ENCODE peak calls at places on chromosomes 11 and 22, in six cellular contexts. One of them, this sample, is unnamed.

GRCh38 chr11:44628730-44629361 is 63.4 kb downstream of the CD82 start:
- DNase-seq in AG04449: no peak
- DNase-seq in cardiac fibroblast: no peak
- DNase-seq in GM23338: no peak
- DNase-seq in SK-N-SH: no peak
- DNase-seq in A673: no peak
- DNase-seq in this sample: no peak

GRCh38 chr11:2898366-2899079 is 12.9 kb upstream of the CDKN1C start:
- DNase-seq in SK-N-SH: no peak
- DNase-seq in GM23338: no peak
- DNase-seq in cardiac fibroblast: peak; percentile 94
- DNase-seq in AG04449: peak; percentile 58
- DNase-seq in A673: peak; percentile 89
- DNase-seq in this sample: peak; percentile 95

GRCh38 chr22:43136255-43136654 is 6.9 kb downstream of the MCAT start:
- DNase-seq in AG04449: no peak
- DNase-seq in A673: peak; percentile 62
- DNase-seq in cardiac fibroblast: peak; percentile 62
- DNase-seq in GM23338: peak; percentile 74
- DNase-seq in SK-N-SH: peak; percentile 80
- DNase-seq in this sample: peak; percentile 59

GRCh38 chr11:72224587-72225410 is at the start of gene INPPL1:
- DNase-seq in AG04449: no peak
- DNase-seq in GM23338: peak; percentile 76
- DNase-seq in SK-N-SH: peak; percentile 67
- DNase-seq in A673: peak; percentile 67
- DNase-seq in cardiac fibroblast: peak; percentile 47
- DNase-seq in this sample: peak; percentile 54

GRCh38 chr11:8913961-8914660 is 3.1 kb downstream of the AKIP1 start:
- DNase-seq in SK-N-SH: peak; percentile 67
- DNase-seq in AG04449: no peak
- DNase-seq in cardiac fibroblast: peak; percentile 64
- DNase-seq in A673: peak; percentile 62
- DNase-seq in GM23338: peak; percentile 78
- DNase-seq in this sample: peak; percentile 72

GRCh38 chr11:121795206-121795605 is 320.8 kb downstream of the BLID start:
- DNase-seq in GM23338: no peak
- DNase-seq in AG04449: no peak
- DNase-seq in A673: no peak
- DNase-seq in cardiac fibroblast: no peak
- DNase-seq in SK-N-SH: peak; percentile 12
- DNase-seq in this sample: no peak

GRCh38 chr11:5102246-5102645 is 32.9 kb downstream of the OR52E1 start:
- DNase-seq in cardiac fibroblast: no peak
- DNase-seq in AG04449: no peak
- DNase-seq in A673: peak; percentile 25
- DNase-seq in GM23338: peak; percentile 23
- DNase-seq in SK-N-SH: no peak
- DNase-seq in this sample: no peak

GRCh38 chr11:124944565-124944964 is 8.7 kb upstream of the HEPACAM start:
- DNase-seq in SK-N-SH: no peak
- DNase-seq in A673: no peak
- DNase-seq in cardiac fibroblast: no peak
- DNase-seq in AG04449: no peak
- DNase-seq in GM23338: no peak
- DNase-seq in this sample: no peak

GRCh38 chr11:104858882-104859735 is 39.2 kb downstream of the CASP12 start:
- DNase-seq in A673: no peak
- DNase-seq in SK-N-SH: no peak
- DNase-seq in cardiac fibroblast: no peak
- DNase-seq in AG04449: no peak
- DNase-seq in GM23338: peak; percentile 10
- DNase-seq in this sample: no peak

GRCh38 chr22:50622723-50623327 is 5.1 kb downstream of the ARSA start:
- DNase-seq in GM23338: no peak
- DNase-seq in A673: no peak
- DNase-seq in SK-N-SH: peak; percentile 12
- DNase-seq in cardiac fibroblast: no peak
- DNase-seq in AG04449: no peak
- DNase-seq in this sample: no peak

GRCh38 chr11:15175780-15176179 is 61.1 kb downstream of the INSC start:
- DNase-seq in A673: no peak
- DNase-seq in AG04449: no peak
- DNase-seq in GM23338: peak; percentile 10
- DNase-seq in cardiac fibroblast: no peak
- DNase-seq in SK-N-SH: no peak
- DNase-seq in this sample: no peak

GRCh38 chr11:93831343-93832082 is 18.9 kb downstream of the VSTM5 start:
- DNase-seq in AG04449: no peak
- DNase-seq in SK-N-SH: no peak
- DNase-seq in cardiac fibroblast: no peak
- DNase-seq in GM23338: no peak
- DNase-seq in A673: no peak
- DNase-seq in this sample: no peak

GRCh38 chr11:43579171-43579918 is 101.2 kb upstream of the HSD17B12 start:
- DNase-seq in GM23338: peak; percentile 85
- DNase-seq in SK-N-SH: peak; percentile 78
- DNase-seq in AG04449: no peak
- DNase-seq in cardiac fibroblast: peak; percentile 21
- DNase-seq in A673: peak; percentile 88
- DNase-seq in this sample: no peak

GRCh38 chr11:63783925-63784592 is 15.5 kb upstream of the ZFTA start:
- DNase-seq in SK-N-SH: peak; percentile 39
- DNase-seq in AG04449: no peak
- DNase-seq in cardiac fibroblast: no peak
- DNase-seq in A673: no peak
- DNase-seq in GM23338: no peak
- DNase-seq in this sample: no peak

GRCh38 chr11:19722702-19723101 is 10.1 kb downstream of the NAV2 start:
- DNase-seq in cardiac fibroblast: no peak
- DNase-seq in GM23338: no peak
- DNase-seq in SK-N-SH: no peak
- DNase-seq in AG04449: no peak
- DNase-seq in A673: no peak
- DNase-seq in this sample: no peak

GRCh38 chr11:123129920-123130319 is 65.1 kb downstream of the CLMP start:
- DNase-seq in AG04449: peak; percentile 65
- DNase-seq in GM23338: no peak
- DNase-seq in cardiac fibroblast: no peak
- DNase-seq in SK-N-SH: no peak
- DNase-seq in A673: peak; percentile 37
- DNase-seq in this sample: peak; percentile 67

GRCh38 chr11:120431633-120432032 is 79.9 kb upstream of the GRIK4 start:
- DNase-seq in GM23338: peak; percentile 67
- DNase-seq in cardiac fibroblast: peak; percentile 63
- DNase-seq in AG04449: no peak
- DNase-seq in SK-N-SH: peak; percentile 15
- DNase-seq in A673: peak; percentile 80
- DNase-seq in this sample: peak; percentile 74
- TF ChIP-seq CTCF in GM23338: peak; percentile 64
- TF ChIP-seq CTCF in cardiac fibroblast: peak; percentile 36
- TF ChIP-seq CTCF in AG04449: peak; percentile 30
- TF ChIP-seq CTCF in SK-N-SH: peak; percentile 66
- TF ChIP-seq CTCF in A673: peak; percentile 47
- TF ChIP-seq CTCF in this sample: peak; percentile 47

GRCh38 chr11:21385669-21386068 is 716.3 kb downstream of the NELL1 start:
- DNase-seq in SK-N-SH: no peak
- DNase-seq in A673: no peak
- DNase-seq in AG04449: no peak
- DNase-seq in cardiac fibroblast: no peak
- DNase-seq in GM23338: no peak
- DNase-seq in this sample: no peak

DNA sequence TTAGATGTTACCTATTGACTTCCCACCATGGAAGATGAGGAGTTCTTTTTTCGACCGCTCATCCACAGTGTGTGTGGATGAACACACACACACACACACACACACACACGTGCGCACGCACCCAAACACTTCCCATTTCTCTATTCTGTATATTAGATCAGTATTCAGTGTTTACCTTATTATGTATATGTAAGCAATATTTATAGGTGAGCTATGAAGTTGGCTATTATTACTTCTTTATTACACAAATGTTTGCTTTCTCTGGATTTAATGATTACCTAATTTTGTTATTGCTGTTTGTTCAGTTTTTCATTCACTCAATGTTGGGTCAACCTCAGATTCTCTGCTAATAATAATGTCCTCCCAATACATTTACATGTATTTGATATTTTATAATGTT is 721.0 kb downstream of the NELL1 start:
- DNase-seq in cardiac fibroblast: no peak
- DNase-seq in A673: no peak
- DNase-seq in GM23338: no peak
- DNase-seq in AG04449: no peak
- DNase-seq in SK-N-SH: no peak
- DNase-seq in this sample: no peak
- H3K4me3 ChIP-seq in cardiac fibroblast: no peak overlapping the region
- H3K4me3 ChIP-seq in A673: no peak overlapping the region
- H3K4me3 ChIP-seq in GM23338: no peak overlapping the region
- H3K4me3 ChIP-seq in AG04449: no peak overlapping the region
- H3K4me3 ChIP-seq in SK-N-SH: no peak overlapping the region
- H3K4me3 ChIP-seq in this sample: no peak overlapping the region

DNA sequence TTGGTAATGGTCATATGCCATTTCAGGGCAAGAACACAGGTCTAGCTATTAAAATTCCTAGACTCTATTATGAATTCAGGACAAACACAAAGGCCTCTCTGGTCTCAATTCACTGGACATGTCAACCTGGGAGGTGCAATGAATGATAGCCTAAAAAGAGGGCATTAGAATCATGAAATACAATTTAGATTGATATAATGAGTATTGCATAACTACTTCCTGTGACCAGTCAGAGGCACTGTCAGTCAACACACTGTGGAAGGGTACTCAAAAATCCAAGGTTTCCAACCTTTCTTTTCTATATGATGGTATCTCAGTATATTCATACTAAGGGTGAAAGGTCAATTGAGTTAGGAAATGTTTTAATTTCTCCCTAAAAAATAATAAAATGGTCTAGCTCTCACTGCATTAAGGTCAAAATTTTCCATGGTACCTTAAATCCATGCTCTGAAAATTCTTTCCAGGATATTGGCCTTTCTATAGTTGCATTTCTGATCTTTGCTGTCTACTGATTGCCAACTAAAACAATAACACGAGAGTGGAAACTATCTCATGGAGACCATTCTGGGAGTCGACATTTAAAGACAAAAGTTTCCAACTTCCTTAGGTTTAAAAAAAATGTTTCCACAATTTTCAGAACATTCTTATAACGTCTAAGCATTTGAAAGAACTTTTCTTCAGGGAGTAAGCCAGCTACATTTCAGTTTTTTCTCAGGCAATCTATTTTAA is 81.7 kb upstream of the APOA1 start:
- DNase-seq in A673: no peak
- DNase-seq in AG04449: no peak
- DNase-seq in GM23338: no peak
- DNase-seq in cardiac fibroblast: no peak
- DNase-seq in SK-N-SH: no peak
- DNase-seq in this sample: no peak
- TF ChIP-seq CTCF in A673: no peak
- TF ChIP-seq CTCF in AG04449: no peak
- TF ChIP-seq CTCF in GM23338: no peak
- TF ChIP-seq CTCF in cardiac fibroblast: no peak
- TF ChIP-seq CTCF in SK-N-SH: no peak
- TF ChIP-seq CTCF in this sample: no peak

GRCh38 chr22:38238519-38239051 is 34.2 kb downstream of the TMEM184B start:
- DNase-seq in AG04449: peak; percentile 44
- DNase-seq in cardiac fibroblast: peak; percentile 75
- DNase-seq in A673: no peak
- DNase-seq in GM23338: no peak
- DNase-seq in SK-N-SH: no peak
- DNase-seq in this sample: no peak

GRCh38 chr22:38240734-38241252 is 32.0 kb downstream of the TMEM184B start:
- DNase-seq in cardiac fibroblast: peak; percentile 78
- DNase-seq in SK-N-SH: no peak
- DNase-seq in AG04449: peak; percentile 65
- DNase-seq in GM23338: peak; percentile 86
- DNase-seq in A673: no peak
- DNase-seq in this sample: peak; percentile 87

GRCh38 chr22:38236786-38237185 is 35.0 kb downstream of the MAFF start:
- DNase-seq in AG04449: no peak
- DNase-seq in A673: no peak
- DNase-seq in SK-N-SH: no peak
- DNase-seq in cardiac fibroblast: no peak
- DNase-seq in GM23338: no peak
- DNase-seq in this sample: no peak

GRCh38 chr22:38235240-38235850 is 33.6 kb downstream of the MAFF start:
- DNase-seq in SK-N-SH: no peak
- DNase-seq in A673: no peak
- DNase-seq in GM23338: no peak
- DNase-seq in AG04449: no peak
- DNase-seq in cardiac fibroblast: no peak
- DNase-seq in this sample: no peak

DNA sequence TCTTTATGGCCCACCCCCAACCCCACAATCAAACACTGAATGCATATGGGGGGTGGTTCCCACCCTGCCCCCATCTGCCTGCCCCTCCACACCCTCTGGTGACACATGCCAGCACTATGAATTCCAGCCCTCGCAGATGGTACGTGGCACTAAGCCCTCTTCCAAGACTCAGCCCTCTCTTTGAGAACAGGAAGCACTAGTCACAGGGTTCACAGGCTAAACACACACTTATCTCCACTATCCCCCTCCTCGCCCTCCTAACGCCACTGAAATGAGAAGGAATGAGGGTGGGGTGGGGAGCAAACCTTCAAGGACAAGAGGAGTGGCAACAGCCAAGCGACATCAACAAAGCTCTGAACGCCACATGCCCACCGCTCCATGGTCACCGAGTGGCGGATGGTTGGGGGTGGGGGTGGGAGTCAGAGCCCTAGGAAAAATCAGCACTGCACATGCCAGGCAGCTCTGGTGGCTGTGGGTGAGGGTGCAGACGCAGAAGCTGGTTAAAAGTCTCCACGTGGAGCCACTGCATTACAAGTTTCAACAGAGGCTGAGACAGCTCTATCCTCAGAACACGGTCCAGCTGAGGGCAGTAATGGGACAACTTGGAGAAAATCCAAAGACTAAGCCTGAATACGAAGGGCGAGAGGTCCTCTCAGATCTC is 33.6 kb downstream of the TMEM184B start:
- DNase-seq in AG04449: peak; percentile 91
- DNase-seq in GM23338: no peak
- DNase-seq in cardiac fibroblast: peak; percentile 87
- DNase-seq in A673: no peak
- DNase-seq in SK-N-SH: no peak
- DNase-seq in this sample: peak; percentile 63
- H3K4me3 ChIP-seq in AG04449: peak overlapping the region; percentile 18
- H3K4me3 ChIP-seq in GM23338: no peak overlapping the region
- H3K4me3 ChIP-seq in cardiac fibroblast: no peak overlapping the region
- H3K4me3 ChIP-seq in A673: no peak overlapping the region
- H3K4me3 ChIP-seq in SK-N-SH: no peak overlapping the region
- H3K4me3 ChIP-seq in this sample: no peak overlapping the region

GRCh38 chr11:75775056-75775455 is 6.5 kb downstream of the DGAT2 start:
- DNase-seq in AG04449: no peak
- DNase-seq in A673: no peak
- DNase-seq in SK-N-SH: no peak
- DNase-seq in GM23338: peak; percentile 56
- DNase-seq in cardiac fibroblast: no peak
- DNase-seq in this sample: no peak
- TF ChIP-seq CTCF in AG04449: no peak
- TF ChIP-seq CTCF in A673: no peak
- TF ChIP-seq CTCF in SK-N-SH: no peak
- TF ChIP-seq CTCF in GM23338: peak; percentile 45
- TF ChIP-seq CTCF in cardiac fibroblast: no peak
- TF ChIP-seq CTCF in this sample: no peak

GRCh38 chr11:95095858-95096587 is 6.4 kb downstream of the ENDOD1 start:
- DNase-seq in GM23338: no peak
- DNase-seq in SK-N-SH: no peak
- DNase-seq in AG04449: peak; percentile 47
- DNase-seq in cardiac fibroblast: peak; percentile 60
- DNase-seq in A673: peak; percentile 74
- DNase-seq in this sample: peak; percentile 73
- H3K4me3 ChIP-seq in GM23338: no peak overlapping the region
- H3K4me3 ChIP-seq in SK-N-SH: no peak overlapping the region
- H3K4me3 ChIP-seq in AG04449: no peak overlapping the region
- H3K4me3 ChIP-seq in cardiac fibroblast: no peak overlapping the region
- H3K4me3 ChIP-seq in A673: no peak overlapping the region
- H3K4me3 ChIP-seq in this sample: no peak overlapping the region

This sample was measured in choroid plexus epithelial cell.